ENCODE peak calls at places on chromosomes 12 and 14, in nine cellular contexts. One of them, this sample, is unnamed.
A peak's percentile ranks its signal among the peaks of the same experiment; 100 is the strongest.

GRCh38 chr12:112430929-112431328 is 12.2 kb downstream of the PTPN11 start:
- DNase-seq in kidney: no peak
- DNase-seq in H9: no peak
- DNase-seq in DND-41: no peak
- DNase-seq in fibroblast of lung: no peak
- DNase-seq in NT2/D1: no peak
- DNase-seq in SK-N-SH: no peak
- DNase-seq in mammary epithelial cell: no peak
- DNase-seq in astrocyte: no peak
- DNase-seq in this sample: no peak

GRCh38 chr14:101719708-101720107 is 41.8 kb upstream of the PPP2R5C start:
- DNase-seq in kidney: no peak
- DNase-seq in H9: peak; percentile 69
- DNase-seq in DND-41: no peak
- DNase-seq in fibroblast of lung: no peak
- DNase-seq in NT2/D1: no peak
- DNase-seq in SK-N-SH: no peak
- DNase-seq in mammary epithelial cell: no peak
- DNase-seq in astrocyte: no peak
- DNase-seq in this sample: no peak

GRCh38 chr12:113610698-113611097 is 139.0 kb upstream of the LHX5 start:
- DNase-seq in kidney: no peak
- DNase-seq in H9: no peak
- DNase-seq in DND-41: no peak
- DNase-seq in fibroblast of lung: no peak
- DNase-seq in NT2/D1: no peak
- DNase-seq in SK-N-SH: no peak
- DNase-seq in mammary epithelial cell: no peak
- DNase-seq in astrocyte: no peak
- DNase-seq in this sample: no peak

GRCh38 chr12:92696240-92696639 is 6.5 kb upstream of the PLEKHG7 start:
- DNase-seq in kidney: no peak
- DNase-seq in H9: no peak
- DNase-seq in DND-41: no peak
- DNase-seq in fibroblast of lung: peak; percentile 29
- DNase-seq in NT2/D1: no peak
- DNase-seq in SK-N-SH: no peak
- DNase-seq in mammary epithelial cell: no peak
- DNase-seq in astrocyte: peak; percentile 16
- DNase-seq in this sample: peak; percentile 83

GRCh38 chr12:84508325-84508861 is 404.2 kb downstream of the SLC6A15 start:
- DNase-seq in kidney: no peak
- DNase-seq in H9: peak; percentile 56
- DNase-seq in DND-41: no peak
- DNase-seq in fibroblast of lung: peak; percentile 83
- DNase-seq in NT2/D1: no peak
- DNase-seq in SK-N-SH: peak; percentile 12
- DNase-seq in mammary epithelial cell: peak; percentile 88
- DNase-seq in astrocyte: peak; percentile 77
- DNase-seq in this sample: peak; percentile 79

GRCh38 chr12:125201940-125202339 is 136.7 kb downstream of the AACS start:
- DNase-seq in kidney: peak; percentile 16
- DNase-seq in H9: no peak
- DNase-seq in DND-41: no peak
- DNase-seq in fibroblast of lung: no peak
- DNase-seq in NT2/D1: no peak
- DNase-seq in SK-N-SH: no peak
- DNase-seq in mammary epithelial cell: no peak
- DNase-seq in astrocyte: no peak
- DNase-seq in this sample: no peak

GRCh38 chr12:11824736-11825135 is 175.3 kb downstream of the ETV6 start:
- DNase-seq in kidney: no peak
- DNase-seq in H9: no peak
- DNase-seq in DND-41: no peak
- DNase-seq in fibroblast of lung: peak; percentile 22
- DNase-seq in NT2/D1: no peak
- DNase-seq in SK-N-SH: no peak
- DNase-seq in mammary epithelial cell: no peak
- DNase-seq in astrocyte: no peak
- DNase-seq in this sample: no peak

GRCh38 chr14:74945852-74946658 is 9.3 kb downstream of the PGF start:
- DNase-seq in kidney: no peak
- DNase-seq in H9: peak; percentile 84
- DNase-seq in DND-41: peak; percentile 74
- DNase-seq in fibroblast of lung: peak; percentile 39
- DNase-seq in NT2/D1: peak; percentile 39
- DNase-seq in SK-N-SH: peak; percentile 95
- DNase-seq in mammary epithelial cell: peak; percentile 41
- DNase-seq in astrocyte: peak; percentile 22
- DNase-seq in this sample: peak; percentile 90

GRCh38 chr12:546920-547845 is 87.4 kb downstream of the B4GALNT3 start:
- DNase-seq in kidney: peak; percentile 88
- DNase-seq in H9: peak; percentile 84
- DNase-seq in DND-41: peak; percentile 68
- DNase-seq in fibroblast of lung: peak; percentile 27
- DNase-seq in NT2/D1: peak; percentile 77
- DNase-seq in SK-N-SH: peak; percentile 96
- DNase-seq in mammary epithelial cell: peak; percentile 27
- DNase-seq in astrocyte: no peak
- DNase-seq in this sample: peak; percentile 81

GRCh38 chr14:33904609-33905008 is 46.3 kb downstream of the EGLN3 start:
- DNase-seq in kidney: no peak
- DNase-seq in H9: no peak
- DNase-seq in DND-41: no peak
- DNase-seq in fibroblast of lung: no peak
- DNase-seq in NT2/D1: no peak
- DNase-seq in SK-N-SH: no peak
- DNase-seq in mammary epithelial cell: no peak
- DNase-seq in astrocyte: no peak
- DNase-seq in this sample: no peak

GRCh38 chr12:113116875-113117274 is 18.7 kb downstream of the RASAL1 start:
- DNase-seq in kidney: peak; percentile 47
- DNase-seq in H9: no peak
- DNase-seq in DND-41: no peak
- DNase-seq in fibroblast of lung: no peak
- DNase-seq in NT2/D1: no peak
- DNase-seq in SK-N-SH: no peak
- DNase-seq in mammary epithelial cell: no peak
- DNase-seq in astrocyte: no peak
- DNase-seq in this sample: no peak

GRCh38 chr14:92039073-92039719 is 663 bp downstream of the TRIP11 start:
- DNase-seq in kidney: peak; percentile 82
- DNase-seq in H9: peak; percentile 95
- DNase-seq in DND-41: peak; percentile 52
- DNase-seq in fibroblast of lung: peak; percentile 88
- DNase-seq in NT2/D1: peak; percentile 68
- DNase-seq in SK-N-SH: peak; percentile 65
- DNase-seq in mammary epithelial cell: peak; percentile 72
- DNase-seq in astrocyte: peak; percentile 86
- DNase-seq in this sample: no peak

DNA sequence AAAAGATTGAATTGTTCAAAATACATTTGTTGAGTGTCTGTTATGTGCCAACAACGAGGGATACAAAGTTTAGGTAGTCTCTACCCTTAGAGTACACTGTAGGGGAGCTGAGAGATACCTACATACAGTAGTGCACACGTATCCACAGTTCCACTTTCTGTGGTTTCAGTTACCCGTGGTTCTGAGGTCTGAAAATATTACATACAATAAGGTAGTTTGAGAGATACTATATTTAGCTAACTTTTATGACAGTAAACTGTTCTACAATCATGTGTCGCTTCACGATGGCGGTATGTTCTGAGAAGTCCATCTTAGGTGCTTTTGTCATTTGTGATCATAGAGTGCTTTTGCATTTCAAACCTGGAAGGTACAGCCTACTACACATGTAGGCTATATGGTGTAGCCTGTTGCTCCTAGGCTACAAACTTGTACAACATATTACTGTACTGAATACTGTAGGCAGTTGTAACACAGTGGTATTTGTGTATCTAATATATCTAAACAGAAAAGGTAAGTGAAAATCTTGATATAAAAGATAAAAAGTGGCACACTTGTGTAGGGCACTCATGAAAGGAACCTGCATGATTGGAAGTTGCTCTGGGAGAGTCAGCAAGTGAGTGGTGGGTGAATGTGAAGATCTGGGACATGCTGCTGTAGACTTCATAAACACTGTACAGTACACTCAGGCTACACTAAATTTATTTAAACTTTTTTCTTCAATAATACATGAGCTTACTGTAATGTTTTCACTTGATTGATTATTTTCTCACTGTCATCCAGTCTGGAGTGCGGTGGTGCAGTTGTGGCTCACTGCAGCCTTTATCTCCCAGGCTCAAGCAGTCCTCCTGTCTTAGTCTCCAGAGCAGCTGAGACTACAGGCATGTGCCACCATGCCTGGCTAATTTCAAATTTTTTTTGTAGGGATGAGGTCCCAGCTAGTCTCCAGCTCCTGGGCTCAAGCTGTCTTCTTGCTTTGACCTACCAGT is 4.0 kb downstream of the CPSF6 start:
- DNase-seq in kidney: no peak
- DNase-seq in H9: no peak
- DNase-seq in DND-41: no peak
- DNase-seq in fibroblast of lung: no peak
- DNase-seq in NT2/D1: no peak
- DNase-seq in SK-N-SH: no peak
- DNase-seq in mammary epithelial cell: no peak
- DNase-seq in astrocyte: no peak
- DNase-seq in this sample: no peak
- H3K4me1 ChIP-seq in kidney: peaks cover 15% of the 10 kb centered on the region
- H3K4me1 ChIP-seq in H9: peaks cover 5% of the 10 kb centered on the region
- H3K4me1 ChIP-seq in DND-41: peaks cover 51% of the 10 kb centered on the region
- H3K4me1 ChIP-seq in fibroblast of lung: peaks cover 2% of the 10 kb centered on the region
- H3K4me1 ChIP-seq in NT2/D1: no peaks in the 10 kb centered on the region
- H3K4me1 ChIP-seq in SK-N-SH: peaks cover 6% of the 10 kb centered on the region
- H3K4me1 ChIP-seq in mammary epithelial cell: peaks cover 12% of the 10 kb centered on the region
- H3K4me1 ChIP-seq in astrocyte: peaks cover 5% of the 10 kb centered on the region
- H3K4me1 ChIP-seq in this sample: peaks cover 40% of the 10 kb centered on the region

GRCh38 chr14:105099778-105100177 is 34.5 kb upstream of the GPR132 start:
- DNase-seq in kidney: no peak
- DNase-seq in H9: no peak
- DNase-seq in DND-41: no peak
- DNase-seq in fibroblast of lung: no peak
- DNase-seq in NT2/D1: no peak
- DNase-seq in SK-N-SH: no peak
- DNase-seq in mammary epithelial cell: no peak
- DNase-seq in astrocyte: no peak
- DNase-seq in this sample: no peak

GRCh38 chr14:105100931-105101330 is 35.7 kb upstream of the GPR132 start:
- DNase-seq in kidney: no peak
- DNase-seq in H9: no peak
- DNase-seq in DND-41: no peak
- DNase-seq in fibroblast of lung: no peak
- DNase-seq in NT2/D1: no peak
- DNase-seq in SK-N-SH: no peak
- DNase-seq in mammary epithelial cell: no peak
- DNase-seq in astrocyte: no peak
- DNase-seq in this sample: no peak

GRCh38 chr14:105102361-105102760 is 37.1 kb upstream of the GPR132 start:
- DNase-seq in kidney: no peak
- DNase-seq in H9: no peak
- DNase-seq in DND-41: no peak
- DNase-seq in fibroblast of lung: no peak
- DNase-seq in NT2/D1: no peak
- DNase-seq in SK-N-SH: no peak
- DNase-seq in mammary epithelial cell: no peak
- DNase-seq in astrocyte: no peak
- DNase-seq in this sample: no peak

GRCh38 chr14:105105158-105105557 is 39.9 kb upstream of the GPR132 start:
- DNase-seq in kidney: no peak
- DNase-seq in H9: no peak
- DNase-seq in DND-41: no peak
- DNase-seq in fibroblast of lung: no peak
- DNase-seq in NT2/D1: no peak
- DNase-seq in SK-N-SH: no peak
- DNase-seq in mammary epithelial cell: no peak
- DNase-seq in astrocyte: no peak
- DNase-seq in this sample: no peak

GRCh38 chr14:105102893-105103292 is 37.7 kb upstream of the GPR132 start:
- DNase-seq in kidney: no peak
- DNase-seq in H9: no peak
- DNase-seq in DND-41: no peak
- DNase-seq in fibroblast of lung: no peak
- DNase-seq in NT2/D1: no peak
- DNase-seq in SK-N-SH: no peak
- DNase-seq in mammary epithelial cell: no peak
- DNase-seq in astrocyte: no peak
- DNase-seq in this sample: no peak
- H3K9me3 ChIP-seq in kidney: no peaks in the 10 kb centered on the region
- H3K9me3 ChIP-seq in H9: peaks cover 11% of the 10 kb centered on the region
- H3K9me3 ChIP-seq in DND-41: peaks cover 8% of the 10 kb centered on the region
- H3K9me3 ChIP-seq in fibroblast of lung: no peaks in the 10 kb centered on the region
- H3K9me3 ChIP-seq in NT2/D1: peaks cover 22% of the 10 kb centered on the region
- H3K9me3 ChIP-seq in SK-N-SH: no peaks in the 10 kb centered on the region
- H3K9me3 ChIP-seq in mammary epithelial cell: peaks cover 4% of the 10 kb centered on the region
- H3K9me3 ChIP-seq in astrocyte: peaks cover 6% of the 10 kb centered on the region
- H3K9me3 ChIP-seq in this sample: peaks cover 32% of the 10 kb centered on the region

DNA sequence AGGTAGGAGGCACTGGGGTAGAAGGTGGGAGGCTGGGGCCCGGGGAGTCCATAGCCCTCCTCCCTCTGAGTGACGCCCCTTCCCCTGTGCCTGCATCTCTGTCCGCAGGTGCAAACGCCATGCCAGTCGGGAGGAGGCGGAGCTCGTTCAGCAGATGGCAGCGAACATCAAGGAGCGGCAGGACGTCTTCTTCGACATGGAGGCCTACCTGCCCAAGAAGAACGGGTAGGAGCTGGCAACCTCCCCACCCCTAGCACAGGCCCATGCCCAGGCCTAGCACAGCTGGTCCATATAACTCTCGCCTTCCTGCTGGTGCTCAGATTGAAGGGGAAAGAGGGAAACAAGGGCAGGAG is 35.6 kb downstream of the TMEM120B start:
- DNase-seq in kidney: no peak
- DNase-seq in H9: peak; percentile 61
- DNase-seq in DND-41: no peak
- DNase-seq in fibroblast of lung: no peak
- DNase-seq in NT2/D1: no peak
- DNase-seq in SK-N-SH: no peak
- DNase-seq in mammary epithelial cell: no peak
- DNase-seq in astrocyte: no peak
- DNase-seq in this sample: no peak
- H3K9ac ChIP-seq in kidney: no peak overlapping the region
- H3K9ac ChIP-seq in H9: no peak overlapping the region
- H3K9ac ChIP-seq in DND-41: no peak overlapping the region
- H3K9ac ChIP-seq in fibroblast of lung: peak overlapping the region; percentile 9
- H3K9ac ChIP-seq in NT2/D1: no peak overlapping the region
- H3K9ac ChIP-seq in SK-N-SH: no peak overlapping the region
- H3K9ac ChIP-seq in mammary epithelial cell: no peak overlapping the region
- H3K9ac ChIP-seq in astrocyte: peak overlapping the region; percentile 52
- H3K9ac ChIP-seq in this sample: no peak overlapping the region

DNA sequence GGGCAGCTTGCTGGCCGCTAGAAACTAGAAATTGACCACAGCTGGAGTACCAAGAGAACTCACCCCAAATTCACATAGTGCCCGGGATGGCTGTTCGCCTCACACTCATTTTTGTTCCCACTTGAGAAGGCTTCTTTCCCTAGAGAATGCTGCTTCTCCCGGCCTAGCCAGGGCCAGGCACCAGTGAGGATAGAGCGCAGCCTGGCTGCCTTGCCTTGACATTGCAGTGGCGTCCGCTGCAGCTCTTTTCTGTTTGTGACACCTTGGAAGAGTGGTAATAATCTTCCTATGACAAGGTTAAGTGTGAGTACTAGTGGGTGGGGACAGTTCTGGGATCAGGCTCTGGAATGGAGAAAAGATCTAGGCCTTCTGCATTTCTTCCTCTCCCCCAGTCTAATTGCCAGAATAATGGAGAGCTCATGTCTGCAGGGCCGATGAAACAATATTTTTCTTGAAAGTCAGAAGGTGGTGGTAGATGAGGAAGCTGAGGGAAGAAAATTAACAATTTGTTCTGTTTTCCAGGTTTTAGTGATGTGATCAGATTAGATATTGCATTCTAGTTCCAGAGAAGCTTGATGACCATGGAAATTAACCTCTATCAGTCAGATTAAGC is 3.7 kb downstream of the TMEM253 start:
- DNase-seq in kidney: peak; percentile 91
- DNase-seq in H9: peak; percentile 79
- DNase-seq in DND-41: peak; percentile 78
- DNase-seq in fibroblast of lung: peak; percentile 76
- DNase-seq in NT2/D1: no peak
- DNase-seq in SK-N-SH: peak; percentile 75
- DNase-seq in mammary epithelial cell: peak; percentile 74
- DNase-seq in astrocyte: peak; percentile 63
- DNase-seq in this sample: peak; percentile 93
- H3K4me1 ChIP-seq in kidney: peaks cover 27% of the 10 kb centered on the region
- H3K4me1 ChIP-seq in H9: peaks cover 14% of the 10 kb centered on the region
- H3K4me1 ChIP-seq in DND-41: peaks cover 52% of the 10 kb centered on the region
- H3K4me1 ChIP-seq in fibroblast of lung: peaks cover 14% of the 10 kb centered on the region
- H3K4me1 ChIP-seq in NT2/D1: peaks cover 13% of the 10 kb centered on the region
- H3K4me1 ChIP-seq in SK-N-SH: peaks cover 14% of the 10 kb centered on the region
- H3K4me1 ChIP-seq in mammary epithelial cell: peaks cover 55% of the 10 kb centered on the region
- H3K4me1 ChIP-seq in astrocyte: peaks cover 25% of the 10 kb centered on the region
- H3K4me1 ChIP-seq in this sample: peaks cover 57% of the 10 kb centered on the region